ENCODE peak calls at places on chromosomes 4 and X, in seven cellular contexts. I is H1, R is GM12878, F is HCT116, B is K562, Z is SK-N-SH, X is HepG2. Y is an unnamed sample.

GRCh38 chr4:150150545-150151156 is 72.4 kb downstream of the DCLK2 start:
- DNase-seq in F (no peak), X (no peak), Z (no peak), B (no peak), R (no peak), I (no peak), Y (no peak)

GRCh38 chrX:55908685-55909212 is 191.2 kb downstream of the RRAGB start:
- DNase-seq in I (no peak), B (no peak), X (no peak), Z (no peak), F (no peak), R (no peak), Y (peak; percentile 44)

GRCh38 chr4:23237771-23238170 is 545.0 kb downstream of the GBA3 start:
- DNase-seq in F (no peak), X (no peak), R (no peak), I (no peak), B (no peak), Z (peak; percentile 0), Y (no peak)

GRCh38 chrX:71941145-71941544 is 30.5 kb downstream of the NHSL2 start:
- DNase-seq in F (no peak), B (no peak), X (no peak), Z (no peak), R (no peak), I (no peak), Y (no peak)

GRCh38 chrX:103716967-103717366 is 6.3 kb downstream of the TMEM31 start:
- DNase-seq in Z (no peak), I (no peak), R (no peak), B (no peak), F (no peak), X (no peak), Y (no peak)

GRCh38 chr4:109207060-109207459 is 95.4 kb downstream of the COL25A1 start:
- DNase-seq in I (no peak), X (no peak), R (no peak), Z (peak; percentile 0), F (no peak), B (no peak), Y (no peak)

GRCh38 chr4:15142201-15142600 is 139.9 kb downstream of the CPEB2 start:
- DNase-seq in F (no peak), R (no peak), I (no peak), B (no peak), X (no peak), Z (no peak), Y (no peak)

GRCh38 chr4:59195867-59196266 is 2004.3 kb upstream of the ADGRL3 start:
- DNase-seq in R (no peak), I (no peak), X (no peak), B (no peak), F (no peak), Z (peak; percentile 3), Y (no peak)

GRCh38 chrX:94814216-94814615 is 1140.2 kb downstream of the FAM133A start:
- DNase-seq in Z (no peak), I (no peak), F (no peak), R (no peak), X (no peak), B (no peak), Y (no peak)

GRCh38 chrX:24014388-24015018 is 12.5 kb downstream of the KLHL15 start:
- DNase-seq in R (peak; percentile 45), B (no peak), Z (no peak), X (no peak), I (no peak), F (no peak), Y (no peak)

GRCh38 chrX:24577091-24577490 is 70.1 kb downstream of the PCYT1B start:
- DNase-seq in R (no peak), Z (no peak), I (no peak), B (no peak), F (no peak), X (no peak), Y (no peak)

DNA sequence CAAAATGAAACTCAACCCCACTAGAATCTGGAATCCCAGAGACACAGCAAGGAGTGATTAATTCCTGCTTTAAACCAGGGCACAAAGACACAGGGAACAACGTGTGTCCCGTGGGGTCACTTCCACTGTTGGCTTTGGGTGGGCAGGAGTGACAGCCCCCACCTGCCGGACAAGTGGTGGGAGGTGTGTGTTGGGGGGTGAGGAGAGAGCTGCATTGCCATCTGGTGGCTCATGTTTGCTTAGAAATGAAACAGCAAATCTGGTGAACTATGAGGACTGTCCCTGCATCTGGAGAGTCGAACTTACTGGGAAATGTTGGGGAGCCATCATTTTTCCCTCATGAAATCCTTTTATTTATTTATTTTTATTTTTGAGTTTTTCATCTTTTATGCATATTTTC is 75.9 kb upstream of the AFAP1 start:
- DNase-seq in F (no peak), R (no peak), I (no peak), Z (peak; percentile 71), B (peak; percentile 20), X (no peak), Y (no peak)
- TF ChIP-seq JUND in F (no peak), R (no peak), I (no peak), Z (no peak), B (no peak), X (no peak), Y (no peak)

GRCh38 chr4:126776361-126776760 is 856.4 kb upstream of the INTU start:
- DNase-seq in X (no peak), I (no peak), Z (no peak), B (no peak), F (no peak), R (no peak), Y (no peak)

GRCh38 chr4:126779446-126780166 is 853.2 kb upstream of the INTU start:
- DNase-seq in B (no peak), F (no peak), X (no peak), I (no peak), R (no peak), Z (no peak), Y (no peak)

GRCh38 chr4:126777649-126778048 is 855.1 kb upstream of the INTU start:
- DNase-seq in F (no peak), R (no peak), X (no peak), B (no peak), Z (no peak), I (no peak), Y (no peak)

GRCh38 chr4:126779001-126779400 is 853.8 kb upstream of the INTU start:
- DNase-seq in Z (no peak), F (no peak), B (no peak), I (no peak), R (no peak), X (no peak), Y (no peak)

DNA sequence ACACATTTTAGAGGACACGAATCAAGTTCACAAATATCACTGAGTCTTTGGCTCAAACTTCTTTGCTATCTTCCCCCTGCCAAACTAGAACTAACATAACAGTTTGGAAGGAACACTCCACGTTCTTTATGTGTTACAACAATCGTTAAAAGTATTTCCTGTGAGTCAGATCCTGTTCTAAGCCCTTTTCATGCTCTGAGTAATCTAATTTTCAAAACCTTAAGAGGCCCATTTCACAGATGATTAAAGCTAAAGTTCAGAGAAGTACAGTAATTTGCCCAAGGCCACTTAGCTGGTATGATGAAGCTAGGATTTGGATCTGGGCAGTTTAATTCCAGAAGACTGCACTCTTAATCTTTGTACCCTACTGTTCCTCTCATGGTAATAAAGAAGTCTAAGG is 854.4 kb upstream of the INTU start:
- DNase-seq in I (no peak), R (no peak), B (no peak), X (no peak), F (peak; percentile 10), Z (no peak), Y (no peak)
- TF ChIP-seq JUND in I (no peak), R (no peak), B (no peak), X (no peak), F (peak; percentile 29), Z (peak; percentile 32), Y (no peak)

GRCh38 chr4:98484031-98484430 is 174.4 kb downstream of the TSPAN5 start:
- DNase-seq in B (no peak), R (no peak), Z (no peak), X (no peak), F (no peak), I (no peak), Y (no peak)

GRCh38 chr4:98481167-98481566 is 177.2 kb downstream of the TSPAN5 start:
- DNase-seq in X (peak; percentile 3), Z (peak; percentile 66), I (no peak), B (no peak), F (no peak), R (no peak), Y (no peak)

GRCh38 chr4:98482847-98483806 is 175.3 kb downstream of the TSPAN5 start:
- DNase-seq in B (no peak), Z (no peak), F (peak; percentile 10), R (peak; percentile 56), I (no peak), X (peak; percentile 5), Y (no peak)

GRCh38 chr4:98480535-98480934 is 177.9 kb downstream of the TSPAN5 start:
- DNase-seq in F (no peak), B (no peak), Z (no peak), I (no peak), R (no peak), X (no peak), Y (no peak)

DNA sequence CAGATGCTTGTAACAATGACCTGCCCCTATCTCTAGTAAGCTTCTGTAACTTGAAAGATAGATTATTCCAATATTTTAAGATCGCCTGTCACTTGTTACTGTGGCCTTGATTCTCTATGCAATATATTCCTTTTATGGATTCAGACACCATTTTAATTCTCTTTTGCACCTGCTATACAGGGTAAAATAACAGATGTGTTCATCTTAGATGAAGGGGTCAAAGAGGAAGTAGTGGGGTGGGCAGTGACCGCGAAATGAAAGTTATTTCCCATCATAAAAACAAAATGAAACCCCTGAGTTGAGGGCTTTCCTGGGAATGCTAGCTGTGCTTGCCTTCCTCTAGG is 175.9 kb downstream of the TSPAN5 start:
- DNase-seq in Z (no peak), X (no peak), B (no peak), R (no peak), F (no peak), I (no peak), Y (no peak)
- TF ChIP-seq JUND in Z (no peak), X (no peak), B (no peak), R (no peak), F (no peak), I (no peak), Y (no peak)

DNA sequence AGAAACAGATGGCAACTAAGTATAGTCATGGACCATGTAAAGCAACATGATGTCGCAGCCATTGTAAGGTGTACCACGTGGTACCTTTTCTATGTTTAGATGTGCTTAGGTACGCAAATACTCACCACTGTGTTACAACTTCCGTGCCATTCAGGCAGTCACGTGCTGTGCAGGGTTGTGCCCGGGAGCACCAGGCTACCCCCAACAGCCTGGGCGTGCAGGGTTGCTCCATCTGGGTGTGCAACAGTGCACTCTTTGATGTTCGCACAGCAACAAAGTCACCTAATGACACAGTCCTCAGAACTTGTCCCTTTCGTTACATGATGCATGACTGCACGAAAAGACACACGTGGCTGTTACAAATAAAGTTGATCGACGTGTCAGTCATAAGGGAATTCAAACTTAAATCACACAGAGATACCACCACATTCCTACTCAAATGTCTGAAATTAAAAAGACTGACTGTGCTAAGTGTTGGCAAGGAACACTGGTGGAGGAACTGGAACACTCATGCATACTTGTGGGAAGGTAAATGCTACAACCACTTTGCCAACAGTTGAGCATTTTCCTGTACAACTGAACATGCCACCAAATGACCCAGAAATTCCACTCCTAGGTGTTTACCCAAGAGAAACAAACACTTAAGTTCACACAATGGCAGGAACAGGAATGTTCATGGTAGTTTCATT is 24.3 kb downstream of the CPLX1 start:
- DNase-seq in R (no peak), F (no peak), X (no peak), Z (no peak), B (no peak), I (no peak), Y (peak; percentile 87)
- TF ChIP-seq JUND in R (no peak), F (no peak), X (no peak), Z (no peak), B (no peak), I (no peak), Y (no peak)

Y was measured in T47D.